ENCODE peak calls at places on chromosomes 5 and 9, in eight cellular contexts. I, N, X, J, M, D, K and C are unnamed samples.

GRCh38 chr5:180343110-180343845 is 9.9 kb downstream of the GFPT2 start:
- DNase-seq in K (no peak), X (no peak), M (no peak), I (peak; percentile 41), D (peak; percentile 51), J (no peak), N (no peak), C (peak; percentile 55)

GRCh38 chr5:157511656-157512644 is 51.9 kb downstream of the NIPAL4 start:
- DNase-seq in N (peak; percentile 75), I (peak; percentile 98), K (no peak), J (peak; percentile 79), D (no peak), M (no peak), X (peak; percentile 57), C (peak; percentile 30)

GRCh38 chr9:123542435-123543225 is 186.6 kb downstream of the CRB2 start:
- DNase-seq in D (no peak), J (peak; percentile 7), I (no peak), M (no peak), N (no peak), K (no peak), X (no peak), C (no peak)

GRCh38 chr5:24381861-24382460 is 262.8 kb downstream of the CDH10 start:
- DNase-seq in I (no peak), J (no peak), M (no peak), X (no peak), N (no peak), D (no peak), K (no peak), C (no peak)

GRCh38 chr5:172502969-172503368 is 48.6 kb upstream of the SH3PXD2B start:
- DNase-seq in N (peak; percentile 27), M (peak; percentile 41), D (no peak), I (no peak), X (no peak), K (no peak), J (peak; percentile 6), C (no peak)

GRCh38 chr5:90932052-90932699 is 373.6 kb downstream of the ADGRV1 start:
- DNase-seq in N (peak; percentile 47), X (peak; percentile 52), M (peak; percentile 77), J (peak; percentile 48), D (no peak), I (peak; percentile 70), K (peak; percentile 12), C (peak; percentile 40)

GRCh38 chr9:34428325-34428958 is 29.9 kb downstream of the FAM219A start:
- DNase-seq in D (no peak), K (no peak), J (peak; percentile 39), I (peak; percentile 60), X (no peak), N (no peak), M (peak; percentile 61), C (no peak)

GRCh38 chr9:2704504-2704903 is 12.8 kb upstream of the KCNV2 start:
- DNase-seq in N (no peak), X (no peak), J (no peak), M (no peak), K (no peak), D (no peak), I (no peak), C (no peak)

GRCh38 chr9:19788614-19789271 is at the start of gene SLC24A2:
- DNase-seq in M (peak; percentile 79), J (no peak), K (no peak), D (no peak), X (no peak), N (no peak), I (no peak), C (peak; percentile 74)

GRCh38 chr5:157596449-157596848 is 20.9 kb upstream of the ADAM19 start:
- DNase-seq in M (no peak), D (no peak), X (no peak), J (no peak), N (no peak), K (peak; percentile 96), I (no peak), C (no peak)

GRCh38 chr5:123035320-123035949 is 1.1 kb downstream of the PPIC start:
- DNase-seq in X (peak; percentile 55), M (peak; percentile 35), J (peak; percentile 6), I (peak; percentile 27), N (peak; percentile 90), D (peak; percentile 29), K (no peak), C (peak; percentile 64)

GRCh38 chr5:174828786-174829510 is 104.6 kb downstream of the MSX2 start:
- DNase-seq in N (no peak), M (no peak), I (no peak), K (no peak), D (no peak), J (no peak), X (no peak), C (no peak)

GRCh38 chr9:83596899-83597504 is 25.9 kb upstream of the IDNK start:
- DNase-seq in M (peak; percentile 54), X (peak; percentile 51), J (no peak), N (peak; percentile 42), K (no peak), D (no peak), I (no peak), C (peak; percentile 80)

DNA sequence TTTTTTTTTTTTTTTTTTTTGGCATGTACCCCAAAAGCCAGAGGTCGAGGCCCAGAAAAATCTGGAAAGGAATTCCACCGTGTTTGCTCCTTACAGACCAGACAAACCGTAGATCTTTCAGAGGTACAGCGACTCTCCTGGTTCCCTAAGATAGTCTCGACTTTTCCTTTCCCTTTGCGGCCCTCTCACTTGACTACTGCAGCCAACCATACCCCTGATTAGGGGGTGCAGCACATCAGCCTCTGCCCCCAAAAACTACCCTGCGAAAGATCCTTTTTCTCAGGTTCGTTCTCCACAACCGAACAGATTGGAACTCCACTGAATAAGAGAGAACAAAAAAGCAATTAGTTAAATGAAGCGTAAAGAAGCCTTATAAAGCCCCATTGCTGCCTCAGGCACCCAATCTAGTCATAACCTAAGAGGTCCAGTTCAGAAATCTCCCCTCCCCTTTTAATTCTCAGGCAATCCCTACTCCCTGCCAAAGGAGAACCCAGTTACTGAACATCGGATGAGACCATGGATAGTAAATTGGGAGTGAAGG is 376 bp upstream of the TICAM2 start:
- DNase-seq in I (no peak), X (no peak), M (no peak), K (no peak), J (no peak), D (no peak), N (no peak), C (no peak)
- TF ChIP-seq USF2 in I (no peak), X (no peak), M (no peak), K (no peak), J (no peak), D (no peak), N (no peak), C (no peak)

GRCh38 chr5:102858808-102859207 is 103.7 kb downstream of the PAM start:
- DNase-seq in K (no peak), N (no peak), M (no peak), D (no peak), I (peak; percentile 88), J (no peak), X (no peak), C (no peak)
- TF ChIP-seq USF2 in K (no peak), N (no peak), M (no peak), D (no peak), I (peak; percentile 20), J (no peak), X (no peak), C (no peak)

DNA sequence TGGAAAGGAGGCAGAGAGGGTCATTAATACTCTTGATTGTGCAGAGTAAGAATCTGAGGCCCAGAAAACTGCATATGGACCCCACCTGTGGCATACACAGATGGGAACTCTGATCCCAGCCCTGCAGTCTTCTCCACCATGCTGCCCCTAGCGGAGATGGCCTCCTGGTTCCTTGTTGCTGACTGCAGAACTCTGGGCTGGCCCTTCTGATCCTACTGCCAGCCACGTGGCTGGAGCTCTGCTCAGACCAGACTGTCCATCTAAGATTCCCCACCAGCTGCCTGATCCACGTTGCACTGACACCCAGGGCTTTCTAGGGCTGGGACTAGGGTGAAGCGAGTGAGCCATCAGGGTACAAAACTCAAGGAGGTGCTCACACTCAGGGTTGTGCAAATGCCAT is 245.7 kb upstream of the NR4A3 start:
- DNase-seq in I (no peak), M (no peak), D (no peak), K (no peak), X (peak; percentile 33), N (no peak), J (peak; percentile 12), C (peak; percentile 16)
- TF ChIP-seq USF2 in I (no peak), M (no peak), D (no peak), K (no peak), X (no peak), N (no peak), J (no peak), C (no peak)

DNA sequence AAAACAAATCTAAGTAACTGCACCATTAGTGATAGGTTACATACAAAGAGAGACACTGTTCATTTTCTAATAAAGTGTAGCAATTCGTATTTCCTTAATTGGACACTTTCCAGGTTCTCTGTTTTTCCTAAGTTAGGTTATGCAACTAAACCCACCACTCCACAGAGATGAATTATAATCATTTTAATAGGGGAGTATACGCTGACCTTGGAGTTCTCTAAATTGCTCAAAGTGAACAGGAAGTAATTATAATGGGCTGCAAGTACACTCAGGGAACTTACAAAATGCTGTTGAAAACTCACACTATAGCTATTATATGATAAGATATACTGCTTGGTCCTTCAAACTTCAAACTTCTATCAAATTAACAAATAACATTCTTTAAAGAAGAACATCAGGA is 18.2 kb upstream of the ADCY2 start:
- DNase-seq in M (no peak), J (no peak), X (no peak), N (no peak), I (no peak), D (no peak), K (no peak), C (no peak)
- TF ChIP-seq USF2 in M (no peak), J (no peak), X (no peak), N (no peak), I (no peak), D (no peak), K (no peak), C (no peak)

GRCh38 chr5:83467315-83468044 is 4.1 kb upstream of the VCAN start:
- DNase-seq in D (no peak), M (no peak), X (no peak), I (peak; percentile 65), J (no peak), K (no peak), N (no peak), C (no peak)
- TF ChIP-seq USF2 in D (no peak), M (no peak), X (no peak), I (no peak), J (no peak), K (no peak), N (no peak), C (no peak)

DNA sequence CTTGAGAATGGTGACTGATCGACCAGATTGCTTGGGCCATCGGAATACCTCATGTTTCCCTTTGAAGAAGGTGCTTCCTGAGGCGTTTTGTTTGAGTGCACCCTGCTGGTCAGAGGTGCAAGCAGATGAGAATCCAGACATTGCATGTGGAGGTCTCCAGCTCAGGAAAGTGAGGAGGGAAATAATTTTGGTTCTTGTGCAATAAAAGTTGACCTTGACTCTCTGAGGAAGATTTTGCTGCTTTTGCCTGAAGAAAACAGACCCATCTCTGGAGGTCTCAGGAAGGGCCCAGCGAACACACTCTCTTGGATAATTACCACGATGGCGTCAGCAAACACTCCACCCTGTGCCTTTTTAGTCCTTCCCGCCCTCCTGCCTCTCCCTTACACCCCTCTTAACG is 69.7 kb downstream of the GRAMD2B start:
- DNase-seq in J (peak; percentile 35), K (no peak), N (no peak), I (peak; percentile 40), D (no peak), M (no peak), X (no peak), C (peak; percentile 23)
- TF ChIP-seq USF2 in J (no peak), K (no peak), N (no peak), I (no peak), D (no peak), M (no peak), X (no peak), C (no peak)